ENCODE peak calls at places on chromosomes 7 and 10, in five cellular contexts. H is RWPE2; O is A549; P is stimulated activated CD8-positive, alpha-beta memory T cell treated with anti-CD3 and anti-CD28 coated beads, Interleukin-7, amount 100 ng/mL, for 4 hours; C is activated naive CD4-positive, alpha-beta T cell. Q is an unnamed sample.

GRCh38 chr10:132587175-132587574 is 49.6 kb downstream of the INPP5A start:
- DNase-seq in C (no peak), O (no peak), P (no peak), H (no peak), Q (no peak)

GRCh38 chr10:114044251-114045070 is 795 bp downstream of the ADRB1 start:
- DNase-seq in C (no peak), H (peak), O (peak), P (no peak), Q (no peak)

GRCh38 chr10:101897633-101898032 is 54.0 kb upstream of the KCNIP2 start:
- DNase-seq in P (no peak), H (no peak), C (no peak), O (no peak), Q (no peak)

GRCh38 chr10:4780782-4781181 is 45.2 kb upstream of the AKR1E2 start:
- DNase-seq in P (no peak), O (no peak), C (no peak), H (no peak), Q (no peak)

GRCh38 chr7:122715183-122715582 is 12.5 kb upstream of the RNF148 start:
- DNase-seq in H (no peak), P (no peak), C (no peak), O (no peak), Q (no peak)

GRCh38 chr7:50497968-50498367 is 47.8 kb upstream of the FIGNL1 start:
- DNase-seq in P (no peak), H (no peak), O (no peak), C (no peak), Q (no peak)

GRCh38 chr10:58439632-58440364 is 54.6 kb downstream of the TFAM start:
- DNase-seq in H (no peak), P (no peak), O (no peak), C (no peak), Q (no peak)

GRCh38 chr10:55627526-55628170 is 733.4 kb downstream of the ZWINT start:
- DNase-seq in C (no peak), P (no peak), H (no peak), O (no peak), Q (no peak)

GRCh38 chr7:142860968-142861367 is 6.1 kb downstream of the EPHB6 start:
- DNase-seq in P (no peak), C (no peak), H (no peak), O (no peak), Q (no peak)

GRCh38 chr10:121595806-121596667 is 2.2 kb downstream of the FGFR2 start:
- DNase-seq in O (no peak), C (no peak), P (no peak), H (no peak), Q (no peak)

GRCh38 chr7:42238709-42239395 is 1.8 kb upstream of the GLI3 start:
- DNase-seq in O (no peak), H (no peak), C (no peak), P (no peak), Q (no peak)

GRCh38 chr10:12965571-12965970 is 35.9 kb downstream of the CCDC3 start:
- DNase-seq in P (no peak), H (no peak), O (no peak), C (no peak), Q (no peak)

GRCh38 chr7:18768256-18768655 is 272.7 kb downstream of the HDAC9 start:
- DNase-seq in H (no peak), P (no peak), O (no peak), C (no peak), Q (no peak)

GRCh38 chr10:60110739-60111138 is 204.4 kb upstream of the CCDC6 start:
- DNase-seq in O (no peak), H (no peak), P (no peak), C (no peak), Q (no peak)

GRCh38 chr10:99924451-99924850 is 85.3 kb downstream of the DNMBP start:
- DNase-seq in C (no peak), P (no peak), H (no peak), O (no peak), Q (no peak)

GRCh38 chr7:55177589-55178261 is 158.9 kb downstream of the EGFR start:
- DNase-seq in H (peak), P (no peak), C (no peak), O (no peak), Q (no peak)

GRCh38 chr10:79308016-79308415 is 39.3 kb upstream of the PPIF start:
- DNase-seq in P (no peak), O (no peak), H (no peak), C (no peak), Q (no peak)

GRCh38 chr10:111989136-111990050 is 194.2 kb downstream of the GPAM start:
- DNase-seq in H (no peak), C (no peak), P (no peak), O (no peak), Q (no peak)

GRCh38 chr7:78879206-78879605 is 574.3 kb downstream of the MAGI2 start:
- DNase-seq in H (no peak), O (no peak), C (no peak), P (no peak), Q (no peak)

GRCh38 chr10:123284022-123284421 is 129.8 kb downstream of the BUB3 start:
- DNase-seq in P (no peak), H (no peak), O (peak), C (no peak), Q (no peak)

GRCh38 chr10:79070611-79071534 is 2.1 kb downstream of the ZMIZ1 start:
- DNase-seq in C (no peak), O (peak), P (no peak), H (peak), Q (no peak)

GRCh38 chr7:4702961-4703512 is 20.9 kb downstream of the FOXK1 start:
- DNase-seq in H (no peak), C (no peak), P (no peak), O (no peak), Q (no peak)

GRCh38 chr7:49797987-49798660 is 24.7 kb downstream of the VWC2 start:
- DNase-seq in H (no peak), C (no peak), P (no peak), O (no peak), Q (no peak)

GRCh38 chr7:85023066-85023687 is 163.7 kb downstream of the SEMA3D start:
- DNase-seq in P (no peak), H (no peak), C (no peak), O (peak), Q (no peak)

GRCh38 chr7:24824896-24825295 is 67.6 kb upstream of the GSDME start:
- DNase-seq in C (no peak), H (no peak), P (no peak), O (no peak), Q (no peak)

GRCh38 chr10:17210361-17210760 is 8.9 kb upstream of the TRDMT1 start:
- DNase-seq in P (no peak), O (no peak), H (no peak), C (no peak), Q (no peak)

GRCh38 chr7:70598976-70599375 is 533.0 kb upstream of the GALNT17 start:
- DNase-seq in H (no peak), P (no peak), C (no peak), O (peak), Q (no peak)

GRCh38 chr7:100503350-100503735 is 19.6 kb downstream of the NYAP1 start:
- DNase-seq in O (peak), C (no peak), P (no peak), H (no peak), Q (no peak)

GRCh38 chr10:88841316-88842111 is 10.1 kb downstream of the ANKRD22 start:
- DNase-seq in C (no peak), H (no peak), P (no peak), O (no peak), Q (no peak)

GRCh38 chr10:80489371-80490112 is 35.4 kb downstream of the TSPAN14 start:
- DNase-seq in P (no peak), C (no peak), H (no peak), O (no peak), Q (no peak)

GRCh38 chr10:120575411-120575810 is 118.4 kb downstream of the PLPP4 start:
- DNase-seq in O (no peak), P (no peak), H (no peak), C (no peak), Q (no peak)

GRCh38 chr7:135716677-135717238 is 11.2 kb downstream of the SLC13A4 start:
- DNase-seq in O (peak), C (no peak), P (no peak), H (no peak), Q (peak)

GRCh38 chr7:156104501-156105336 is 292.5 kb upstream of the SHH start:
- DNase-seq in P (no peak), H (no peak), O (no peak), C (no peak), Q (no peak)